ENCODE peak calls at places on chromosome 11, in six cellular contexts. W, G, Y, X, B and P are unnamed samples.

GRCh38 chr11:44759743-44760476 is 33.1 kb downstream of the TSPAN18 start:
- DNase-seq in W (no peak), G (no peak), Y (peak; percentile 17), X (no peak), B (no peak), P (no peak)

GRCh38 chr11:125586618-125587017 is 6.0 kb upstream of the STT3A start:
- DNase-seq in W (no peak), G (no peak), Y (no peak), X (no peak), B (no peak), P (no peak)

GRCh38 chr11:9906043-9906791 is 242.3 kb downstream of the SWAP70 start:
- DNase-seq in W (no peak), G (peak; percentile 23), Y (peak; percentile 45), X (peak; percentile 96), B (no peak), P (no peak)

GRCh38 chr11:61752117-61752924 is at the start of gene MYRF:
- DNase-seq in W (no peak), G (no peak), Y (peak; percentile 66), X (peak; percentile 26), B (peak; percentile 70), P (peak; percentile 70)

GRCh38 chr11:8092587-8093424 is 11.8 kb downstream of the TUB start:
- DNase-seq in W (no peak), G (no peak), Y (peak; percentile 71), X (peak; percentile 74), B (peak; percentile 61), P (no peak)

GRCh38 chr11:86910592-86910991 is 44.6 kb downstream of the FZD4 start:
- DNase-seq in W (no peak), G (no peak), Y (no peak), X (peak; percentile 18), B (no peak), P (no peak)

GRCh38 chr11:109223441-109223840 is 198.5 kb upstream of the C11orf87 start:
- DNase-seq in W (no peak), G (no peak), Y (no peak), X (no peak), B (no peak), P (no peak)

GRCh38 chr11:75627879-75628668 is 40.8 kb downstream of the MAP6 start:
- DNase-seq in W (no peak), G (no peak), Y (peak; percentile 53), X (peak; percentile 49), B (no peak), P (no peak)

GRCh38 chr11:44246726-44247125 is 63.2 kb downstream of the ALX4 start:
- DNase-seq in W (no peak), G (no peak), Y (no peak), X (peak; percentile 56), B (no peak), P (no peak)

GRCh38 chr11:534197-534591 is 1.2 kb downstream of the HRAS start:
- DNase-seq in W (no peak), G (no peak), Y (no peak), X (no peak), B (peak; percentile 23), P (no peak)

GRCh38 chr11:102420547-102420946 is 32.0 kb downstream of the TMEM123 start:
- DNase-seq in W (no peak), G (no peak), Y (no peak), X (no peak), B (no peak), P (no peak)

GRCh38 chr11:123815116-123815515 is 9.0 kb upstream of the OR6M1 start:
- DNase-seq in W (no peak), G (no peak), Y (no peak), X (no peak), B (no peak), P (no peak)

GRCh38 chr11:86592659-86593451 is 79.6 kb downstream of the ME3 start:
- DNase-seq in W (peak; percentile 13), G (peak; percentile 61), Y (no peak), X (peak; percentile 95), B (peak; percentile 26), P (no peak)

GRCh38 chr11:72091292-72091691 is 10.6 kb downstream of the LRRC51 start:
- DNase-seq in W (peak; percentile 52), G (peak; percentile 71), Y (peak; percentile 85), X (peak; percentile 75), B (peak; percentile 69), P (no peak)

GRCh38 chr11:65535102-65535501 is 10.2 kb downstream of the SCYL1 start:
- DNase-seq in W (no peak), G (no peak), Y (no peak), X (no peak), B (no peak), P (no peak)

GRCh38 chr11:75577198-75577597 is 15.1 kb downstream of the SERPINH1 start:
- DNase-seq in W (no peak), G (no peak), Y (peak; percentile 56), X (peak; percentile 48), B (peak; percentile 66), P (no peak)

GRCh38 chr11:47376543-47377371 is 1.6 kb downstream of the SPI1 start:
- DNase-seq in W (no peak), G (no peak), Y (no peak), X (peak; percentile 12), B (no peak), P (no peak)

GRCh38 chr11:107050126-107050525 is 31.9 kb upstream of the GUCY1A2 start:
- DNase-seq in W (no peak), G (no peak), Y (no peak), X (peak; percentile 10), B (no peak), P (no peak)

GRCh38 chr11:215581-216037 is 8.1 kb downstream of the RIC8A start:
- DNase-seq in W (no peak), G (no peak), Y (peak; percentile 22), X (peak; percentile 22), B (no peak), P (no peak)

GRCh38 chr11:44243633-44244343 is 66.2 kb downstream of the ALX4 start:
- DNase-seq in W (no peak), G (no peak), Y (peak; percentile 73), X (peak; percentile 68), B (no peak), P (no peak)

GRCh38 chr11:465896-466538 is 15.9 kb downstream of the PTDSS2 start:
- DNase-seq in W (no peak), G (no peak), Y (no peak), X (no peak), B (no peak), P (no peak)

GRCh38 chr11:109677876-109678275 is 255.9 kb downstream of the C11orf87 start:
- DNase-seq in W (no peak), G (no peak), Y (no peak), X (no peak), B (no peak), P (no peak)

GRCh38 chr11:116928845-116929244 is 91.4 kb upstream of the APOA1 start:
- DNase-seq in W (no peak), G (no peak), Y (no peak), X (no peak), B (no peak), P (no peak)

GRCh38 chr11:116930177-116930576 is 92.8 kb upstream of the APOA1 start:
- DNase-seq in W (no peak), G (no peak), Y (no peak), X (peak; percentile 28), B (no peak), P (no peak)

GRCh38 chr11:116929393-116930090 is 92.1 kb upstream of the APOA1 start:
- DNase-seq in W (no peak), G (no peak), Y (no peak), X (peak; percentile 39), B (no peak), P (no peak)

GRCh38 chr11:116927163-116927772 is 89.8 kb upstream of the APOA1 start:
- DNase-seq in W (no peak), G (no peak), Y (no peak), X (no peak), B (no peak), P (no peak)

DNA sequence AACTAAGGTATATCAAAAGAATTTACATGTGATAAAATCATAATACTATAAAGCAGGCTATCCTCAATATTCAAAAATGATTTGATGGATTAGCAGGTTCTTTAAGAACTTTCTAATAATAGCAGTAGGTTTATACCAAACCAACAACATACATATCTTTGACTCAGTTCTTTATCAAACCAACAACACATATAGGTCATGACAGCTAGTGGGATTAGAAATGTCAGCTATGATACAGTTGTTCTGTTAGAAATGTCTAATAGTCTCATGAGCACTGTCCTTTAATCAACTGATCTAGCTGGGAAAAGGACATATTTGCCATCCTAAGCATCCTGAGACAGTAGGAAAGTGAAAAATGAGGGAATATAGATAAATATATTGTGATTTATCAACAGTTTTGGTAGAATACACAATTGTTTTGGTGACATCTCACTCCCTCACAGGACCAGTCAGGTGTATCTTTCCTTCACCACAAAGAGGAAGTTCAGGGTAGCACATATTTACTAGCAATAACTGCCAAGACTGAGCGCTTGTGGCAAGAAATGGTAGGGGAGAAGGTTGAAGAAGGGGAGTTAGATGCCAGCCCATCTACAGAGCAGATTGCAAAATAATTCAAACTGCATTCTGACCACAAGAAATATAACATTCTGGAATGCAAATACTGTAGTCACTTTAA is 90.8 kb upstream of the APOA1 start:
- DNase-seq in W (no peak), G (no peak), Y (no peak), X (no peak), B (no peak), P (no peak)
- TF ChIP-seq CTCF in W (no peak), G (no peak), Y (no peak), X (no peak), B (no peak), P (no peak)

GRCh38 chr11:122424636-122425035 is 230.9 kb upstream of the UBASH3B start:
- DNase-seq in W (no peak), G (no peak), Y (no peak), X (no peak), B (no peak), P (no peak)
- TF ChIP-seq CTCF in W (no peak), G (no peak), Y (no peak), X (no peak), B (no peak), P (no peak)

DNA sequence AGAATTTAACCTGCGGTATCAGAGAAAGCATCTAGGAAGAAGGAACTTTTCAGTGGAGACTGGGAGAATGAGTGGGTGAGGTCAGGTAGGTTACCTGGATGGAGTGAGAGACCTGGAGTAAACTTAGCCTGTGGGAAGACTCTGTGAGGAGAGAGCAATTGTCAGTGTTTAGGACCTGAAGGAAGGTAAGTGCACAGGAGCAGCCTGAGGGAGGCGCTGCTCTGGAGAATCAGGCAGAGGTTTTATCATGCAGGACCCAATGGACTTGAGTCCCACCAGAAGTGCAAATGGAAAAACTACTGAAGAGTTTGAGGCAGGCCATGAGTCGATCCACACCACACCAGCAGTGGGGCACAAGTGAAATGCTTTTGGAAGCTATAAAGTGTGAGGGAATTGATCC is 10.6 kb upstream of the IFTAP start:
- DNase-seq in W (no peak), G (no peak), Y (peak; percentile 37), X (no peak), B (no peak), P (no peak)
- TF ChIP-seq CTCF in W (no peak), G (no peak), Y (peak; percentile 43), X (no peak), B (no peak), P (no peak)

GRCh38 chr11:2110521-2110920 is 28.7 kb downstream of the IGF2 start:
- DNase-seq in W (no peak), G (no peak), Y (no peak), X (no peak), B (no peak), P (no peak)

GRCh38 chr11:2107941-2108630 is 31.1 kb downstream of the IGF2 start:
- DNase-seq in W (no peak), G (no peak), Y (no peak), X (no peak), B (no peak), P (no peak)

GRCh38 chr11:2108675-2109481 is 30.3 kb downstream of the IGF2 start:
- DNase-seq in W (no peak), G (no peak), Y (no peak), X (no peak), B (no peak), P (no peak)

GRCh38 chr11:2107521-2107920 is 31.7 kb downstream of the IGF2 start:
- DNase-seq in W (no peak), G (no peak), Y (no peak), X (no peak), B (no peak), P (no peak)

GRCh38 chr11:2109541-2110019 is 29.6 kb downstream of the IGF2 start:
- DNase-seq in W (no peak), G (no peak), Y (peak; percentile 57), X (no peak), B (no peak), P (no peak)
- TF ChIP-seq CTCF in W (no peak), G (no peak), Y (no peak), X (no peak), B (no peak), P (no peak)